ENCODE peak calls at places on chromosome 9, in nine cellular contexts. S is uterus; B is CD8-positive, alpha-beta T cell; R is trophoblast cell; M is left ventricle myocardium inferior; Y is PC-3; G is tibial artery; N is aorta; Q is A549. W is an unnamed sample.

GRCh38 chr9:125659201-125659840 is 47.7 kb downstream of the MAPKAP1 start:
- DNase-seq in S (no peak), B (no peak), R (no peak), M (no peak), Y (no peak), G (no peak), N (no peak), Q (no peak), W (no peak)

GRCh38 chr9:29241320-29241719 is 1668.0 kb upstream of the C9orf72 start:
- DNase-seq in S (no peak), B (no peak), R (no peak), M (no peak), Y (peak; percentile 12), G (no peak), N (no peak), Q (no peak), W (no peak)

GRCh38 chr9:137398561-137399468 is 24.1 kb downstream of the EXD3 start:
- DNase-seq in S (no peak), B (no peak), R (no peak), M (no peak), Y (no peak), G (no peak), N (no peak), Q (no peak), W (no peak)

GRCh38 chr9:75529463-75529862 is 361.0 kb upstream of the PCSK5 start:
- DNase-seq in S (no peak), B (no peak), R (no peak), M (no peak), Y (no peak), G (no peak), N (no peak), Q (no peak), W (no peak)

GRCh38 chr9:5554254-5554653 is 43.9 kb downstream of the PDCD1LG2 start:
- DNase-seq in S (no peak), B (no peak), R (no peak), M (no peak), Y (no peak), G (no peak), N (no peak), Q (no peak), W (no peak)

GRCh38 chr9:136721339-136722092 is 9.1 kb downstream of the DIPK1B start:
- DNase-seq in S (peak; percentile 59), B (no peak), R (no peak), M (no peak), Y (peak; percentile 12), G (no peak), N (no peak), Q (no peak), W (no peak)

GRCh38 chr9:37293664-37294524 is 128.6 kb upstream of the GRHPR start:
- DNase-seq in S (no peak), B (no peak), R (no peak), M (no peak), Y (no peak), G (no peak), N (no peak), Q (no peak), W (no peak)

GRCh38 chr9:135215571-135216161 is 128.2 kb downstream of the OLFM1 start:
- DNase-seq in S (no peak), B (no peak), R (no peak), M (peak; percentile 49), Y (peak; percentile 1), G (no peak), N (peak; percentile 33), Q (no peak), W (no peak)

GRCh38 chr9:83706703-83707517 is 848 bp downstream of the UBQLN1 start:
- DNase-seq in S (peak; percentile 22), B (peak; percentile 47), R (peak; percentile 22), M (peak; percentile 30), Y (no peak), G (no peak), N (peak; percentile 63), Q (no peak), W (no peak)

GRCh38 chr9:130847306-130848217 is 12.5 kb downstream of the ABL1 start:
- DNase-seq in S (peak; percentile 95), B (no peak), R (no peak), M (peak; percentile 71), Y (peak; percentile 91), G (peak; percentile 92), N (peak; percentile 83), Q (peak; percentile 90), W (peak; percentile 97)

GRCh38 chr9:133158695-133159094 is 5.0 kb downstream of the GBGT1 start:
- DNase-seq in S (no peak), B (no peak), R (no peak), M (no peak), Y (no peak), G (no peak), N (no peak), Q (no peak), W (no peak)

GRCh38 chr9:135567311-135567710 is 5.8 kb downstream of the PAEP start:
- DNase-seq in S (no peak), B (no peak), R (no peak), M (no peak), Y (no peak), G (peak; percentile 28), N (no peak), Q (no peak), W (no peak)

GRCh38 chr9:108168451-108168850 is 678.9 kb upstream of the KLF4 start:
- DNase-seq in S (no peak), B (no peak), R (no peak), M (no peak), Y (no peak), G (no peak), N (peak; percentile 47), Q (no peak), W (no peak)

GRCh38 chr9:81819859-81820546 is 108.2 kb upstream of the SPATA31D4 start:
- DNase-seq in S (no peak), B (no peak), R (peak; percentile 45), M (no peak), Y (no peak), G (no peak), N (no peak), Q (no peak), W (no peak)

GRCh38 chr9:133991211-133991921 is 758 bp downstream of the VAV2 start:
- DNase-seq in S (no peak), B (no peak), R (no peak), M (no peak), Y (no peak), G (no peak), N (peak; percentile 56), Q (no peak), W (no peak)

GRCh38 chr9:36029765-36030528 is 6.8 kb upstream of the RECK start:
- DNase-seq in S (no peak), B (no peak), R (peak; percentile 67), M (no peak), Y (peak; percentile 86), G (no peak), N (no peak), Q (no peak), W (peak; percentile 94)

GRCh38 chr9:97983524-97984187 is 515 bp downstream of the ANP32B start:
- DNase-seq in S (no peak), B (peak; percentile 49), R (peak; percentile 28), M (peak; percentile 64), Y (peak; percentile 9), G (peak; percentile 81), N (peak; percentile 64), Q (peak; percentile 46), W (no peak)

GRCh38 chr9:131869312-131869711 is 129.4 kb upstream of the RAPGEF1 start:
- DNase-seq in S (no peak), B (no peak), R (no peak), M (no peak), Y (no peak), G (no peak), N (no peak), Q (no peak), W (no peak)

GRCh38 chr9:98249774-98250173 is 5.7 kb downstream of the TBC1D2 start:
- DNase-seq in S (no peak), B (no peak), R (no peak), M (no peak), Y (no peak), G (no peak), N (no peak), Q (no peak), W (no peak)

GRCh38 chr9:112535364-112535763 is 48.7 kb downstream of the KIAA1958 start:
- DNase-seq in S (no peak), B (no peak), R (no peak), M (no peak), Y (no peak), G (no peak), N (no peak), Q (no peak), W (no peak)

GRCh38 chr9:125323615-125324014 is 62.0 kb downstream of the GAPVD1 start:
- DNase-seq in S (no peak), B (no peak), R (no peak), M (no peak), Y (no peak), G (no peak), N (no peak), Q (no peak), W (peak; percentile 26)

DNA sequence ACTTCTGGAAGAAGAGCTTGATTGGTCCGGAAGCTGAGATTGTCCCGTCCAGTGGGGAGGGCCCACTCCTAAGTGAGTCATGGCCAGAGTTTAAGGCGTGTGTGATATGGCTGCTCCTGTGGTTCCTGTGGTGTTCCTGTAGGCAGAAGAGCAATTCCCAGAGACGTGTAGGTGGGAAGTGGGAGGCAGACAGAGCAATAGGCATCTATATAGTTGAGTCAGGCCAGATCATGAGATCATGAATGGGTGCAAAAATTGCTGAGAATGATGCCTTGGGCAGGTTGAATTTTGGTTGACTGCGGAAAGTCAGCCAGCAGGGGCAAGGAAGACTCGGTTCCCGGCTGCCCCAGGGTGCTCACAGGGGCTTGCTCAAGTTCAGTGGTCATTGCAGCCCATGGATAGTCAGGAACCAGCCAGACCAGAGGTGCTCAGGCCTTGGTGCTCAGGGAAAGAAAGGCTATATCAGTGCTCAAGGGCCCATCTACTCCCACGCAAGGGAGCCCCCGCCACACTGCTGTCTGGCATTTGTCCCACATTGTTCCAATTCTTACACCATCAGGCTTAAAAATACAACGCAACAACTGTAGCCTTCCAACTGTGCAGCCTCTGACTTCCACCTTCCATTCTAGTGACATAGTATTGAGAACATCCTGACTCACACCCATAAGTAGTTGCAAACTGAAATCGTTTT is 21.0 kb upstream of the GSN start:
- DNase-seq in S (peak; percentile 22), B (no peak), R (peak; percentile 67), M (no peak), Y (no peak), G (no peak), N (no peak), Q (no peak), W (peak; percentile 68)
- H3K4me3 ChIP-seq in S (no peak overlapping the region), B (no peak overlapping the region), R (no peak overlapping the region), M (no peak overlapping the region), Y (no peak overlapping the region), G (no peak overlapping the region), N (no peak overlapping the region), Q (no peak overlapping the region), W (no peak overlapping the region)

GRCh38 chr9:118108971-118109370 is 404.8 kb downstream of the TLR4 start:
- DNase-seq in S (no peak), B (no peak), R (no peak), M (no peak), Y (no peak), G (no peak), N (no peak), Q (no peak), W (no peak)
- H3K9me3 ChIP-seq in S (no peaks in the 10 kb centered on the region), B (no peaks in the 10 kb centered on the region), R (no peaks in the 10 kb centered on the region), M (no peaks in the 10 kb centered on the region), Y (no peaks in the 10 kb centered on the region), G (no peaks in the 10 kb centered on the region), N (no peaks in the 10 kb centered on the region), Q (no peaks in the 10 kb centered on the region), W (peaks cover 4% of the 10 kb centered on the region)

GRCh38 chr9:121484659-121485446 is 14.8 kb downstream of the GGTA1 start:
- DNase-seq in S (no peak), B (no peak), R (no peak), M (no peak), Y (no peak), G (no peak), N (no peak), Q (no peak), W (no peak)
- H3K27ac ChIP-seq in S (no peak overlapping the region), B (no peak overlapping the region), R (peak overlapping the region; percentile 41), M (peak overlapping the region; percentile 80), Y (no peak overlapping the region), G (peak overlapping the region; percentile 88), N (peak overlapping the region; percentile 57), Q (no peak overlapping the region), W (no peak overlapping the region)

GRCh38 chr9:70412678-70413426 is 1.6 kb downstream of the KLF9 start:
- DNase-seq in S (peak; percentile 92), B (peak; percentile 31), R (peak; percentile 46), M (peak; percentile 90), Y (peak; percentile 10), G (peak; percentile 92), N (peak; percentile 95), Q (peak; percentile 53), W (no peak)
- H3K4me3 ChIP-seq in S (peak overlapping the region; percentile 97), B (peak overlapping the region; percentile 91), R (peak overlapping the region; percentile 63), M (peak overlapping the region; percentile 88), Y (peak overlapping the region; percentile 59), G (peak overlapping the region; percentile 97), N (peak overlapping the region; percentile 88), Q (peak overlapping the region; percentile 64), W (peak overlapping the region; percentile 98)

W was measured in AG04450.